ENCODE peak calls at places on chromosomes 3 and 15, in six cellular contexts. One of them, this sample, is unnamed.

GRCh38 chr15:71444866-71445590 is 329.8 kb downstream of the THSD4 start:
- DNase-seq in NB4: no peak
- DNase-seq in heart left ventricle: no peak
- DNase-seq in sigmoid colon: no peak
- DNase-seq in spleen: no peak
- DNase-seq in IMR-90: peak; percentile 82
- DNase-seq in this sample: no peak

GRCh38 chr3:88632226-88632625 is 475.2 kb upstream of the EPHA3 start:
- DNase-seq in sigmoid colon: no peak
- DNase-seq in IMR-90: no peak
- DNase-seq in NB4: no peak
- DNase-seq in spleen: no peak
- DNase-seq in heart left ventricle: no peak
- DNase-seq in this sample: no peak

GRCh38 chr3:30826381-30827061 is 67.9 kb downstream of the GADL1 start:
- DNase-seq in spleen: no peak
- DNase-seq in NB4: no peak
- DNase-seq in sigmoid colon: no peak
- DNase-seq in heart left ventricle: no peak
- DNase-seq in IMR-90: no peak
- DNase-seq in this sample: no peak

GRCh38 chr3:85075663-85076062 is 116.9 kb downstream of the CADM2 start:
- DNase-seq in sigmoid colon: no peak
- DNase-seq in IMR-90: no peak
- DNase-seq in heart left ventricle: no peak
- DNase-seq in NB4: no peak
- DNase-seq in spleen: no peak
- DNase-seq in this sample: no peak

GRCh38 chr3:14524311-14524711 is 15.8 kb downstream of the GRIP2 start:
- DNase-seq in NB4: no peak
- DNase-seq in heart left ventricle: peak; percentile 79
- DNase-seq in IMR-90: no peak
- DNase-seq in sigmoid colon: peak; percentile 59
- DNase-seq in spleen: peak; percentile 63
- DNase-seq in this sample: peak; percentile 90

GRCh38 chr3:129486057-129487035 is 42.1 kb upstream of the RHO start:
- DNase-seq in heart left ventricle: no peak
- DNase-seq in sigmoid colon: peak; percentile 58
- DNase-seq in spleen: no peak
- DNase-seq in IMR-90: peak; percentile 81
- DNase-seq in NB4: no peak
- DNase-seq in this sample: peak; percentile 60

GRCh38 chr15:65862682-65863081 is 6.6 kb upstream of the RAB11A start:
- DNase-seq in heart left ventricle: no peak
- DNase-seq in IMR-90: peak; percentile 56
- DNase-seq in spleen: no peak
- DNase-seq in NB4: peak; percentile 85
- DNase-seq in sigmoid colon: no peak
- DNase-seq in this sample: no peak

GRCh38 chr3:136266468-136266867 is 16.3 kb downstream of the PCCB start:
- DNase-seq in spleen: no peak
- DNase-seq in NB4: no peak
- DNase-seq in heart left ventricle: no peak
- DNase-seq in IMR-90: peak; percentile 83
- DNase-seq in sigmoid colon: no peak
- DNase-seq in this sample: no peak

GRCh38 chr3:32414527-32415202 is 23.0 kb downstream of the CMTM7 start:
- DNase-seq in IMR-90: peak; percentile 77
- DNase-seq in NB4: no peak
- DNase-seq in sigmoid colon: no peak
- DNase-seq in heart left ventricle: peak; percentile 36
- DNase-seq in spleen: no peak
- DNase-seq in this sample: no peak

GRCh38 chr3:101229681-101230080 is 90.7 kb downstream of the IMPG2 start:
- DNase-seq in spleen: no peak
- DNase-seq in NB4: no peak
- DNase-seq in heart left ventricle: no peak
- DNase-seq in IMR-90: no peak
- DNase-seq in sigmoid colon: no peak
- DNase-seq in this sample: no peak

GRCh38 chr3:64344721-64345207 is 119.5 kb upstream of the PRICKLE2 start:
- DNase-seq in spleen: no peak
- DNase-seq in sigmoid colon: peak; percentile 84
- DNase-seq in IMR-90: peak; percentile 85
- DNase-seq in NB4: no peak
- DNase-seq in heart left ventricle: no peak
- DNase-seq in this sample: no peak

GRCh38 chr3:46593274-46593862 is 19.0 kb upstream of the FAM240A start:
- DNase-seq in heart left ventricle: no peak
- DNase-seq in spleen: no peak
- DNase-seq in NB4: no peak
- DNase-seq in IMR-90: no peak
- DNase-seq in sigmoid colon: no peak
- DNase-seq in this sample: no peak

GRCh38 chr3:151226088-151226563 is 23.1 kb upstream of the GPR171 start:
- DNase-seq in NB4: no peak
- DNase-seq in heart left ventricle: no peak
- DNase-seq in IMR-90: peak; percentile 92
- DNase-seq in spleen: no peak
- DNase-seq in sigmoid colon: no peak
- DNase-seq in this sample: peak; percentile 23

GRCh38 chr15:88166330-88166993 is 90.1 kb downstream of the NTRK3 start:
- DNase-seq in NB4: peak; percentile 57
- DNase-seq in IMR-90: no peak
- DNase-seq in heart left ventricle: no peak
- DNase-seq in spleen: no peak
- DNase-seq in sigmoid colon: no peak
- DNase-seq in this sample: no peak

GRCh38 chr15:64216722-64217428 is 54.1 kb upstream of the PPIB start:
- DNase-seq in sigmoid colon: no peak
- DNase-seq in heart left ventricle: no peak
- DNase-seq in spleen: no peak
- DNase-seq in NB4: no peak
- DNase-seq in IMR-90: no peak
- DNase-seq in this sample: no peak

GRCh38 chr3:29683306-29683993 is 402.6 kb downstream of the RBMS3 start:
- DNase-seq in heart left ventricle: peak; percentile 15
- DNase-seq in NB4: peak; percentile 2
- DNase-seq in IMR-90: peak; percentile 68
- DNase-seq in spleen: no peak
- DNase-seq in sigmoid colon: no peak
- DNase-seq in this sample: no peak

GRCh38 chr3:87145553-87145952 is 81.6 kb upstream of the CHMP2B start:
- DNase-seq in IMR-90: peak; percentile 45
- DNase-seq in spleen: no peak
- DNase-seq in NB4: peak; percentile 50
- DNase-seq in heart left ventricle: no peak
- DNase-seq in sigmoid colon: no peak
- DNase-seq in this sample: no peak

GRCh38 chr3:133578548-133579191 is 5.2 kb downstream of the CDV3 start:
- DNase-seq in NB4: peak; percentile 47
- DNase-seq in heart left ventricle: no peak
- DNase-seq in sigmoid colon: no peak
- DNase-seq in IMR-90: peak; percentile 55
- DNase-seq in spleen: no peak
- DNase-seq in this sample: no peak

GRCh38 chr3:65596511-65597224 is 442.1 kb downstream of the MAGI1 start:
- DNase-seq in NB4: no peak
- DNase-seq in heart left ventricle: no peak
- DNase-seq in IMR-90: no peak
- DNase-seq in sigmoid colon: no peak
- DNase-seq in spleen: no peak
- DNase-seq in this sample: no peak

GRCh38 chr3:81699921-81700320 is 61.5 kb downstream of the GBE1 start:
- DNase-seq in heart left ventricle: no peak
- DNase-seq in NB4: no peak
- DNase-seq in IMR-90: no peak
- DNase-seq in sigmoid colon: no peak
- DNase-seq in spleen: no peak
- DNase-seq in this sample: no peak

GRCh38 chr15:81184188-81184587 is 12.5 kb upstream of the IL16 start:
- DNase-seq in sigmoid colon: peak; percentile 77
- DNase-seq in NB4: no peak
- DNase-seq in spleen: no peak
- DNase-seq in IMR-90: peak; percentile 41
- DNase-seq in heart left ventricle: no peak
- DNase-seq in this sample: peak; percentile 19

GRCh38 chr15:81181220-81181619 is 15.5 kb upstream of the IL16 start:
- DNase-seq in sigmoid colon: no peak
- DNase-seq in spleen: no peak
- DNase-seq in IMR-90: no peak
- DNase-seq in NB4: no peak
- DNase-seq in heart left ventricle: no peak
- DNase-seq in this sample: no peak

GRCh38 chr15:81182031-81182745 is 14.5 kb upstream of the IL16 start:
- DNase-seq in IMR-90: peak; percentile 36
- DNase-seq in spleen: no peak
- DNase-seq in heart left ventricle: no peak
- DNase-seq in NB4: no peak
- DNase-seq in sigmoid colon: no peak
- DNase-seq in this sample: no peak

GRCh38 chr15:81182746-81183402 is 13.8 kb upstream of the IL16 start:
- DNase-seq in spleen: no peak
- DNase-seq in NB4: no peak
- DNase-seq in sigmoid colon: peak; percentile 70
- DNase-seq in heart left ventricle: no peak
- DNase-seq in IMR-90: no peak
- DNase-seq in this sample: no peak

GRCh38 chr15:81183403-81183760 is 13.3 kb upstream of the IL16 start:
- DNase-seq in sigmoid colon: no peak
- DNase-seq in IMR-90: no peak
- DNase-seq in NB4: no peak
- DNase-seq in spleen: no peak
- DNase-seq in heart left ventricle: no peak
- DNase-seq in this sample: no peak
- TF ChIP-seq CTCF in sigmoid colon: no peak
- TF ChIP-seq CTCF in IMR-90: no peak
- TF ChIP-seq CTCF in NB4: no peak
- TF ChIP-seq CTCF in spleen: no peak
- TF ChIP-seq CTCF in heart left ventricle: no peak
- TF ChIP-seq CTCF in this sample: no peak

GRCh38 chr15:68783226-68784054 is 37.3 kb downstream of the ANP32A start:
- DNase-seq in heart left ventricle: no peak
- DNase-seq in spleen: peak; percentile 89
- DNase-seq in IMR-90: no peak
- DNase-seq in sigmoid colon: peak; percentile 63
- DNase-seq in NB4: peak; percentile 37
- DNase-seq in this sample: no peak
- TF ChIP-seq POLR2A in heart left ventricle: no peak
- TF ChIP-seq POLR2A in spleen: no peak
- TF ChIP-seq POLR2A in IMR-90: no peak
- TF ChIP-seq POLR2A in sigmoid colon: no peak
- TF ChIP-seq POLR2A in NB4: no peak
- TF ChIP-seq POLR2A in this sample: no peak

GRCh38 chr15:58748787-58749531 is 548 bp downstream of the ADAM10 start:
- DNase-seq in IMR-90: no peak
- DNase-seq in spleen: peak; percentile 91
- DNase-seq in heart left ventricle: peak; percentile 50
- DNase-seq in sigmoid colon: peak; percentile 75
- DNase-seq in NB4: peak; percentile 63
- DNase-seq in this sample: peak; percentile 41
- TF ChIP-seq CTCF in IMR-90: no peak
- TF ChIP-seq CTCF in spleen: no peak
- TF ChIP-seq CTCF in heart left ventricle: no peak
- TF ChIP-seq CTCF in sigmoid colon: no peak
- TF ChIP-seq CTCF in NB4: no peak
- TF ChIP-seq CTCF in this sample: no peak

DNA sequence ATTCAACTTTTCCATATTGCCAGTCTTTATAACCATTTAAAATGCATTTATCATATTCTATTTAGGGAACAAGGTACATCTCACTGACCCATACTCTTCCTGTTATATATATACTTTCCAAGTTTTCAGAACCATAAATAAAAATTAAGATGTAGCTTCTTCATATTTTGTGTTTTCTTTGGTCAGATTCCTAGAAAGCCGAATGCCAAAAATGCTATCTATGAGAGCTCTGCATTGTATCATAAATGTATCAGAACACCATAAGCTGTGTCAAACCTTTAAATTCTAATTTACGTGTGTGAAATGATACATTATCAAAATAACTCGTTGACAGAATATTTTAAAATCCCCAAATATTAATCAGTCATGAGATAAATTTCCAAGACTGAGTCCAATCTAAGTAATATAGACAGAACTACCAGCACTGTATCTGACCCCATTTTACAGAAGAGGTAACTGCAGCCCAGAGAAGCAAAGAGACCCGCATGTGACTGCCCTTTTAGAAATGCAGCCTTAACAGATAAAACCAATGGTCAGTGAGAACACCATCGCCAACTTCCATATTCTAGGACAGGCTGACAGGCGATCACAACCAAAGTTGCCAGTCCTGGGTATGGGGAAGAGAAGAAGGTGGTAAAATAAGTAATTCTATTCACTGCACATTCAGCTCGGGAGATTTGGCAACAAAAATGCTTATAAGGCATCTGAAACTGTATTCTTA is 16.2 kb upstream of the RPS17 start:
- DNase-seq in spleen: no peak
- DNase-seq in heart left ventricle: no peak
- DNase-seq in IMR-90: no peak
- DNase-seq in sigmoid colon: no peak
- DNase-seq in NB4: no peak
- DNase-seq in this sample: no peak
- TF ChIP-seq POLR2A in spleen: no peak
- TF ChIP-seq POLR2A in heart left ventricle: no peak
- TF ChIP-seq POLR2A in IMR-90: no peak
- TF ChIP-seq POLR2A in sigmoid colon: no peak
- TF ChIP-seq POLR2A in NB4: no peak
- TF ChIP-seq POLR2A in this sample: no peak

GRCh38 chr3:191952609-191953008 is 491.6 kb downstream of the PYDC2 start:
- DNase-seq in IMR-90: no peak
- DNase-seq in spleen: peak; percentile 72
- DNase-seq in sigmoid colon: no peak
- DNase-seq in heart left ventricle: no peak
- DNase-seq in NB4: no peak
- DNase-seq in this sample: no peak
- TF ChIP-seq CTCF in IMR-90: no peak
- TF ChIP-seq CTCF in spleen: no peak
- TF ChIP-seq CTCF in sigmoid colon: no peak
- TF ChIP-seq CTCF in heart left ventricle: no peak
- TF ChIP-seq CTCF in NB4: no peak
- TF ChIP-seq CTCF in this sample: no peak

DNA sequence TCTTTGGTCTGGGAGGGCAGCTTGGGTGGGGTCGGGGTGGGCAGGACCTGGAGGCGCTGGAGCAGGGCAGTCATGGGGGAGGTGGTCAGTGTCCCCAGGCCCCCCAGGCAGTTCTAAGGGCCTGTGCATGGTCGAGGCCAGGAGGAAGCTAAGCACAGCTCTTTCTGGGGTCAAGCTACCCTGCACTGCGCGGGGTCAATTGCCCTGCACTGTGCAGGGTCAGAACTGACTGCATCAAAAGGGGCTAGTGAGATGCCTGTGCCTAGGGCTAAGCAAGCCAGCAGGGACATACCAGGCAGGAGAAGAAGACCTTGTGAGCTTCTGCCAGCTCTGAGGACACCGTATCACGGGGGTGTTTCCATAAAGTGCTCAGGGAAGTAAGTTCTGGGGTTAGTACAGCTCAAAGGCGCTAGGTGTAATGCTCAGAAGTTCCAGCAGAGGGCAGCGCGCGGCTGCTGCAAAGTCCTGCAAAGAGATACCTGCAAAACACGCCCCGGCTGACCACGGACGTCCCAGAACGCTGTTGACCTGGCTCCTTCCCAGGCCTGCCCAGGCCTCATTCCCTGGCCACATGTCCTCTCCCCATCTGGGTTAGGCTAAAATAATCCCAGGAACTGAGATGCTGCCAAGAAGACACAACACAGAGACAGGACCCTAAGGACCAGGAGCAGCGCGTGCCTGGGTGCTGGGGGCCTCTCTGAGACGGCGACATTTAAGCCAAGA is 18.8 kb upstream of the IQSEC1 start:
- DNase-seq in heart left ventricle: peak; percentile 84
- DNase-seq in IMR-90: peak; percentile 60
- DNase-seq in spleen: peak; percentile 95
- DNase-seq in sigmoid colon: peak; percentile 90
- DNase-seq in NB4: peak; percentile 82
- DNase-seq in this sample: peak; percentile 73
- TF ChIP-seq POLR2A in heart left ventricle: no peak
- TF ChIP-seq POLR2A in IMR-90: no peak
- TF ChIP-seq POLR2A in spleen: no peak
- TF ChIP-seq POLR2A in sigmoid colon: no peak
- TF ChIP-seq POLR2A in NB4: no peak
- TF ChIP-seq POLR2A in this sample: no peak

This sample was measured in gastrocnemius medialis.